ENCODE peak calls at places on chromosomes 11 and 22, in ten cellular contexts. J is vagina; K is A549; S is naive thymus-derived CD4-positive, alpha-beta T cell; F is neural progenitor cell; Y is mucosa of descending colon; Z is CD4-positive, alpha-beta memory T cell; R is ovary; M is NB4; A is BE2C. E is an unnamed sample.

GRCh38 chr22:19048531-19048930 is 73.7 kb downstream of the DGCR2 start:
- DNase-seq in J (no peak), K (no peak), S (no peak), F (no peak), Y (peak; percentile 12), Z (no peak), R (no peak), M (no peak), A (peak; percentile 1), E (no peak)

GRCh38 chr11:130710442-130711101 is 205.7 kb downstream of the SNX19 start:
- DNase-seq in J (no peak), K (no peak), S (no peak), F (no peak), Y (no peak), Z (no peak), R (no peak), M (no peak), A (no peak), E (no peak)

GRCh38 chr11:83510530-83511449 is 224.6 kb upstream of the CCDC90B start:
- DNase-seq in J (no peak), K (no peak), S (no peak), F (peak; percentile 5), Y (no peak), Z (no peak), R (no peak), M (no peak), A (no peak), E (no peak)

GRCh38 chr22:49073873-49074417 is 753.7 kb downstream of the BRD1 start:
- DNase-seq in J (no peak), K (no peak), S (no peak), F (no peak), Y (no peak), Z (no peak), R (no peak), M (no peak), A (no peak), E (no peak)

GRCh38 chr11:84089072-84090057 is 803.2 kb upstream of the CCDC90B start:
- DNase-seq in J (no peak), K (no peak), S (no peak), F (no peak), Y (no peak), Z (no peak), R (no peak), M (no peak), A (peak; percentile 63), E (no peak)

GRCh38 chr22:48889887-48890692 is 937.6 kb downstream of the BRD1 start:
- DNase-seq in J (peak; percentile 56), K (no peak), S (no peak), F (no peak), Y (no peak), Z (no peak), R (no peak), M (no peak), A (no peak), E (no peak)

GRCh38 chr22:22167791-22168189 is 76.8 kb upstream of the VPREB1 start:
- DNase-seq in J (no peak), K (no peak), S (no peak), F (no peak), Y (no peak), Z (no peak), R (no peak), M (no peak), A (no peak), E (no peak)

GRCh38 chr11:123704341-123704740 is 37.1 kb downstream of the ZNF202 start:
- DNase-seq in J (no peak), K (no peak), S (no peak), F (no peak), Y (no peak), Z (no peak), R (no peak), M (no peak), A (peak; percentile 52), E (no peak)

GRCh38 chr22:41876675-41877074 is 38.2 kb downstream of the SHISA8 start:
- DNase-seq in J (no peak), K (no peak), S (no peak), F (no peak), Y (no peak), Z (no peak), R (no peak), M (no peak), A (no peak), E (no peak)

GRCh38 chr11:60925685-60926267 is 1.5 kb downstream of the TMEM132A start:
- DNase-seq in J (no peak), K (peak; percentile 52), S (no peak), F (no peak), Y (no peak), Z (no peak), R (no peak), M (no peak), A (no peak), E (no peak)

GRCh38 chr22:46000081-46001027 is 23.4 kb upstream of the WNT7B start:
- DNase-seq in J (no peak), K (no peak), S (no peak), F (no peak), Y (peak; percentile 40), Z (no peak), R (no peak), M (no peak), A (peak; percentile 6), E (no peak)

DNA sequence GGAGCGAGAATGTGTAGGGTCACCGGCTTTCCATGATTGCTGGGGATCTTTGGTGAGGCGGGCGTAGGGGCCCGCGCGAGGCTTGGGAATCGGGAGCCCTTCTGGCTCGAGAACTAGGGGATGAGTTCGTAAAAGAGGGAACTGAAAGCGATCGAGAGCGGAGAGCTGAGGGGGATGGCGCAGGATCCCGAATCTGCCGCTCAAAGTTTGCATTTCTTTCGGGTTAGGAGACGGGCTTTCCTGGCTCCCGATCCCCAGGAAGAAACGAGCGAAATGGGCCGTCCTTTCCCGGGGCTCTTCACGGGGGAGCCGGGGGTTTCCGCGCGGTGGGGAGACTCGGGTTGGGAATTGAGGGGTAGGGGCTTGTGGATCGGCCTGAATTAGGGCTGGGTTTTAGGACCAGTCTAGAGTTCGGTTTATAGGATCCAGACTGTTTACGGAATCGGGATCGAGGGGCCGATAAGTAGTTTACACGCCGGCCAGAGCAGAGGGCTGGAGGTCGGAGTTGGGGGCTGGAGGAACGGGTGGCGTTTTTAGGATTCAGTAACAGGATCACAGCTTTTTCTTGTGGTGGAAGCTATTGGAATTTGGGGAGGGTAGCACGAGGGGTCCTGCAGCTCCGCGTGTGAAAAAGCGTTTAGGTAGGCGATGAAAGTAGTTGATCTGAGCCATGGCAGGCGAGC is 1.3 kb downstream of the PKNOX2 start:
- DNase-seq in J (no peak), K (no peak), S (no peak), F (peak; percentile 61), Y (no peak), Z (no peak), R (no peak), M (no peak), A (no peak), E (no peak)
- H3K4me3 ChIP-seq in J (peak overlapping the region; percentile 82), K (peak overlapping the region; percentile 57), S (peak overlapping the region; percentile 63), F (peak overlapping the region; percentile 88), Y (peak overlapping the region; percentile 22), Z (peak overlapping the region; percentile 41), R (peak overlapping the region; percentile 62), M (no peak overlapping the region), A (peak overlapping the region; percentile 37), E (peak overlapping the region; percentile 83)

DNA sequence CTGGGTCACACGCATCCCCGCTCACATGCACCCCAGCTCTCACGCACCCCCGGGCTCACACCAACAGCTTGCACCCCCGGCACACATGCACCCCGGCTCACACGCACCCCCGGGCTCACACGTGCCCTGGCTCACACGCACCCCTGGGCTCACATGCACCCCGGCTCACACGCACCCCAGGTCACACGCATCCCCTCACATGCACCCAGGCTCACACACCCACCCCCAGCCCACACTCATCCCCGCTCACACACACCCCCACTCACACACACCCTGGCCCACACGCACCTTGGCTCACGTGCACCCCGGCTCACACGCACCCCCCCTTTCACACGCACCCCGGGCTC is 16.3 kb downstream of the TSPAN4 start:
- DNase-seq in J (no peak), K (no peak), S (no peak), F (no peak), Y (no peak), Z (no peak), R (no peak), M (no peak), A (no peak), E (no peak)
- H3K4me3 ChIP-seq in J (no peak overlapping the region), K (no peak overlapping the region), S (no peak overlapping the region), F (no peak overlapping the region), Y (no peak overlapping the region), Z (no peak overlapping the region), R (no peak overlapping the region), M (no peak overlapping the region), A (no peak overlapping the region), E (no peak overlapping the region)

DNA sequence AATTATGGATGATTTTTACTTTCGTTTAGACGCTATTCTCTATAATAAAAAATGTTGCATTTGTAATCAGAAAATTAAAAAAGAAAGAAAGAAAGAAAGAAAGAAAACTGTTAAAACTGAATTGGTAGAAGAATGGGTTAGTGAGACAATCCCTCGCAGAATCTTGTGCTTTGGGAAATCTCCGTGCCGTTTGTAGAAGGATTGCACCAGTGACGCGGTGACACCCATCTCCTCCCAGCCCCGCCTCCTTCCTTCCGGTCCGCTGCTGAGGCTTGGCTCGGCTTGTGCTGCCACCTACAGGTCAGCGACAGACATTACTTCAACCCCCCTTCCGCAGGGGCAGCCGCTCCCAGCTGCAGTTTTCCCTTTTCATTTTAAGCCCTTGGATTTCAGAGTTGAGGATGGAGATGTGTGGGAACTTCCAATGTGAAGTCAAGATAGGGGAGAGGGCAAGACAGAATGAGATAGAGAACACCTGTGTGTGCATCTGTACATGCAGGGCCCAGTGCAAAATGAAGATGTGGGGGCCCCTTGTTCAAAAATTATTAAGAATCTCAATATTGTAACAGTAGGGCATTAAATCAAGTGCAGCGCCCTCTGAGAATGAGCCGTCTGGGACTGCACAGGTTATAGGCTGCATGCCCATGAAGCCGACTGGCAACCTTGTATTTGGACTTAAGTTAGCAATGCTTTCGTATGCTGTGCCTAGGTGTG is 41.1 kb downstream of the TST start:
- DNase-seq in J (no peak), K (peak; percentile 84), S (peak; percentile 76), F (peak; percentile 95), Y (peak; percentile 94), Z (peak; percentile 88), R (peak; percentile 90), M (peak; percentile 87), A (peak; percentile 92), E (peak; percentile 90)
- H3K4me3 ChIP-seq in J (peak overlapping the region; percentile 34), K (peak overlapping the region; percentile 46), S (peak overlapping the region; percentile 69), F (peak overlapping the region; percentile 50), Y (no peak overlapping the region), Z (peak overlapping the region; percentile 41), R (peak overlapping the region; percentile 35), M (peak overlapping the region; percentile 60), A (peak overlapping the region; percentile 55), E (peak overlapping the region; percentile 34)

DNA sequence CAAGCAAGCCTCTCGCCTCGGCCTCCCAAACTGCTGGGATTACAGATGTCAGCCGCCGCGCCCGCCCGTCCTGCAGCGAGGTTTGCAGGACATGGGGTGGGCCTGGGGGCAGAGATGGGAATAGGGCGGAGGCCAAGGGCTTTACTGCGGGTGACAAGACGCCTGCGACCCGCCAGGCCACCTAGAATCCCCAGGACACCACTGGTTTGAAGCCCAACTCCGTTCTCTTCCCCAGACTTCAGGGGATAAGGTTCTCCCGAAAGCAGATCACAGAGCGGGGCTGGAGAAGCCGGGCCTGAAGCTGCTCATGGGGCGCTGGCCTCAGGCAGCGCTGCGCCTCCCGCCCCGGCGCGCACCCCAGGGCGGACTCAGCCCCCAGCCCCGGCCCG is 354 bp downstream of the POLR2L start:
- DNase-seq in J (no peak), K (no peak), S (no peak), F (no peak), Y (no peak), Z (no peak), R (no peak), M (peak; percentile 55), A (no peak), E (no peak)
- H3K4me3 ChIP-seq in J (peak overlapping the region; percentile 82), K (peak overlapping the region; percentile 100), S (peak overlapping the region; percentile 83), F (peak overlapping the region; percentile 96), Y (peak overlapping the region; percentile 90), Z (peak overlapping the region; percentile 97), R (peak overlapping the region; percentile 49), M (peak overlapping the region; percentile 89), A (peak overlapping the region; percentile 77), E (peak overlapping the region; percentile 99)

GRCh38 chr11:62443390-62444201 is 24.8 kb downstream of the SCGB1A1 start:
- DNase-seq in J (no peak), K (no peak), S (no peak), F (no peak), Y (no peak), Z (no peak), R (no peak), M (no peak), A (no peak), E (peak; percentile 38)
- H3K4me3 ChIP-seq in J (peak overlapping the region; percentile 42), K (no peak overlapping the region), S (no peak overlapping the region), F (no peak overlapping the region), Y (no peak overlapping the region), Z (no peak overlapping the region), R (peak overlapping the region; percentile 17), M (no peak overlapping the region), A (peak overlapping the region; percentile 52), E (peak overlapping the region; percentile 27)